ENCODE peak calls at places on chromosomes 1 and 21, in seven cellular contexts. W is HFFc6; I is HTR-8/SVneo; G is stimulated activated CD4-positive, alpha-beta T cell treated with anti-CD3 and anti-CD28 coated beads, TNF-alpha, amount 100 ng/mL, for 1 hour; K is stimulated activated CD8-positive, alpha-beta memory T cell treated with anti-CD3 and anti-CD28 coated beads, Interleukin-15, amount 100 ng/mL, for 48 hours; P is T-helper 9 cell; A is naive thymus-derived CD8-positive, alpha-beta T cell. Y is an unnamed sample.

GRCh38 chr1:167529829-167530474 is 11.6 kb upstream of the CD247 start:
- DNase-seq in G (no peak), K (no peak), I (no peak), P (no peak), A (no peak), W (peak; percentile 33), Y (no peak)

GRCh38 chr1:35915693-35916092 is 15.2 kb upstream of the AGO3 start:
- DNase-seq in I (no peak), A (no peak), G (no peak), K (no peak), P (no peak), W (peak; percentile 11), Y (no peak)

GRCh38 chr1:93851878-93852277 is 27.1 kb downstream of the DNTTIP2 start:
- DNase-seq in K (no peak), G (no peak), I (no peak), W (no peak), P (no peak), A (no peak), Y (no peak)

GRCh38 chr1:60387175-60387574 is 313.6 kb upstream of the C1orf87 start:
- DNase-seq in A (no peak), G (no peak), W (no peak), I (no peak), K (no peak), P (no peak), Y (no peak)

GRCh38 chr1:212368073-212368484 is 46.6 kb downstream of the PACC1 start:
- DNase-seq in W (peak; percentile 79), K (peak; percentile 15), G (no peak), A (peak; percentile 64), I (peak; percentile 83), P (peak; percentile 18), Y (peak; percentile 33)

GRCh38 chr1:62439652-62440371 is 3.0 kb downstream of the USP1 start:
- DNase-seq in K (no peak), G (no peak), P (no peak), A (no peak), W (peak; percentile 4), I (no peak), Y (no peak)

GRCh38 chr21:32065654-32066053 is 192.8 kb downstream of the HUNK start:
- DNase-seq in I (no peak), K (no peak), W (no peak), P (no peak), G (no peak), A (no peak), Y (no peak)

GRCh38 chr21:34344584-34344983 is 19.2 kb upstream of the KCNE2 start:
- DNase-seq in K (no peak), G (no peak), A (no peak), W (no peak), P (no peak), I (no peak), Y (no peak)

GRCh38 chr1:214842856-214843255 is 239.7 kb upstream of the KCNK2 start:
- DNase-seq in I (no peak), G (no peak), W (peak; percentile 77), P (no peak), K (no peak), A (no peak), Y (no peak)

GRCh38 chr1:20732588-20733360 is at the start of gene SH2D5:
- DNase-seq in I (peak; percentile 83), A (peak; percentile 58), K (peak; percentile 69), G (no peak), P (peak; percentile 51), W (peak; percentile 98), Y (peak; percentile 57)

GRCh38 chr1:178500091-178500770 is 3.5 kb upstream of the CLEC20A start:
- DNase-seq in I (no peak), W (no peak), A (no peak), P (no peak), G (no peak), K (no peak), Y (no peak)

GRCh38 chr1:108556079-108556478 is 3.8 kb upstream of the EEIG2 start:
- DNase-seq in W (no peak), P (no peak), A (no peak), G (no peak), I (no peak), K (no peak), Y (no peak)

GRCh38 chr1:1040004-1040991 is 20.4 kb downstream of the AGRN start:
- DNase-seq in A (peak; percentile 83), G (peak; percentile 57), P (peak; percentile 78), K (peak; percentile 70), W (peak; percentile 89), I (no peak), Y (peak; percentile 73)

GRCh38 chr1:165069829-165070228 is 286.7 kb downstream of the LMX1A start:
- DNase-seq in W (no peak), P (no peak), A (no peak), K (no peak), G (no peak), I (no peak), Y (no peak)

GRCh38 chr1:174942547-174943255 is 57.0 kb upstream of the CACYBP start:
- DNase-seq in P (no peak), G (no peak), K (no peak), I (no peak), A (no peak), W (no peak), Y (no peak)

GRCh38 chr21:20994790-20995189 is 3.4 kb upstream of the NCAM2 start:
- DNase-seq in A (no peak), K (no peak), I (no peak), P (no peak), G (no peak), W (no peak), Y (no peak)

GRCh38 chr1:98981917-98982513 is 22.6 kb downstream of the PLPPR5 start:
- DNase-seq in P (no peak), K (no peak), A (no peak), G (no peak), W (peak; percentile 40), I (no peak), Y (no peak)

GRCh38 chr1:6205849-6206845 is at the start of gene RNF207:
- DNase-seq in P (peak; percentile 57), W (peak; percentile 48), I (peak; percentile 85), A (no peak), G (peak; percentile 16), K (peak; percentile 62), Y (peak; percentile 46)

GRCh38 chr1:93579891-93580290 is 101.7 kb downstream of the BCAR3 start:
- DNase-seq in P (no peak), W (peak; percentile 86), A (no peak), G (no peak), K (no peak), I (no peak), Y (no peak)

GRCh38 chr1:62429581-62429980 is 7.3 kb upstream of the USP1 start:
- DNase-seq in I (no peak), A (no peak), P (no peak), W (no peak), G (no peak), K (no peak), Y (no peak)

Y was measured in effector CD4-positive, alpha-beta T cell.